ENCODE peak calls at places on chromosomes 16 and 17, in eight cellular contexts. One of them, this sample, is unnamed.

GRCh38 chr17:10713336-10713735 is 15.9 kb downstream of the ADPRM start:
- DNase-seq in NCI-H2171: no peak
- DNase-seq in NCI-H1436: no peak
- DNase-seq in AG09319: no peak
- DNase-seq in NCI-H460: no peak
- DNase-seq in GF-D8: no peak
- DNase-seq in RCC 7860: no peak
- DNase-seq in CD4-positive, alpha-beta T cell: no peak
- DNase-seq in this sample: no peak

GRCh38 chr17:68381076-68381900 is 76.0 kb downstream of the WIPI1 start:
- DNase-seq in CD4-positive, alpha-beta T cell: no peak
- DNase-seq in NCI-H460: peak
- DNase-seq in AG09319: peak
- DNase-seq in GF-D8: no peak
- DNase-seq in NCI-H2171: no peak
- DNase-seq in NCI-H1436: no peak
- DNase-seq in RCC 7860: peak
- DNase-seq in this sample: peak

GRCh38 chr16:81473066-81473488 is 28.5 kb downstream of the CMIP start:
- DNase-seq in AG09319: no peak
- DNase-seq in NCI-H1436: no peak
- DNase-seq in GF-D8: no peak
- DNase-seq in CD4-positive, alpha-beta T cell: no peak
- DNase-seq in NCI-H2171: no peak
- DNase-seq in NCI-H460: no peak
- DNase-seq in RCC 7860: no peak
- DNase-seq in this sample: no peak

GRCh38 chr17:40598021-40598927 is 33.0 kb upstream of the CCR7 start:
- DNase-seq in GF-D8: no peak
- DNase-seq in CD4-positive, alpha-beta T cell: no peak
- DNase-seq in NCI-H2171: no peak
- DNase-seq in RCC 7860: no peak
- DNase-seq in AG09319: no peak
- DNase-seq in NCI-H460: no peak
- DNase-seq in NCI-H1436: no peak
- DNase-seq in this sample: peak

GRCh38 chr17:45255358-45255757 is 6.5 kb downstream of the SPATA32 start:
- DNase-seq in CD4-positive, alpha-beta T cell: no peak
- DNase-seq in NCI-H2171: no peak
- DNase-seq in AG09319: no peak
- DNase-seq in NCI-H460: no peak
- DNase-seq in GF-D8: no peak
- DNase-seq in NCI-H1436: no peak
- DNase-seq in RCC 7860: no peak
- DNase-seq in this sample: no peak

GRCh38 chr17:38864636-38865398 is 5.0 kb upstream of the LASP1 start:
- DNase-seq in CD4-positive, alpha-beta T cell: no peak
- DNase-seq in NCI-H1436: no peak
- DNase-seq in NCI-H2171: no peak
- DNase-seq in RCC 7860: peak
- DNase-seq in GF-D8: no peak
- DNase-seq in NCI-H460: peak
- DNase-seq in AG09319: no peak
- DNase-seq in this sample: no peak

GRCh38 chr16:67248401-67249177 is at the start of gene SLC9A5:
- DNase-seq in RCC 7860: no peak
- DNase-seq in NCI-H1436: peak
- DNase-seq in CD4-positive, alpha-beta T cell: no peak
- DNase-seq in AG09319: no peak
- DNase-seq in GF-D8: no peak
- DNase-seq in NCI-H460: no peak
- DNase-seq in NCI-H2171: no peak
- DNase-seq in this sample: peak

GRCh38 chr16:66961065-66961744 is at the start of gene CES3:
- DNase-seq in CD4-positive, alpha-beta T cell: peak
- DNase-seq in GF-D8: peak
- DNase-seq in RCC 7860: peak
- DNase-seq in NCI-H2171: no peak
- DNase-seq in NCI-H1436: peak
- DNase-seq in NCI-H460: peak
- DNase-seq in AG09319: peak
- DNase-seq in this sample: peak

GRCh38 chr17:82520041-82520910 is 744 bp downstream of the FOXK2 start:
- DNase-seq in NCI-H460: no peak
- DNase-seq in GF-D8: peak
- DNase-seq in CD4-positive, alpha-beta T cell: no peak
- DNase-seq in NCI-H2171: no peak
- DNase-seq in AG09319: no peak
- DNase-seq in RCC 7860: no peak
- DNase-seq in NCI-H1436: no peak
- DNase-seq in this sample: peak

GRCh38 chr16:54326266-54326662 is 39.7 kb upstream of the IRX3 start:
- DNase-seq in NCI-H460: no peak
- DNase-seq in CD4-positive, alpha-beta T cell: no peak
- DNase-seq in NCI-H2171: no peak
- DNase-seq in GF-D8: no peak
- DNase-seq in NCI-H1436: no peak
- DNase-seq in RCC 7860: peak
- DNase-seq in AG09319: no peak
- DNase-seq in this sample: no peak

GRCh38 chr16:19014456-19014855 is 30.7 kb downstream of the TMC7 start:
- DNase-seq in CD4-positive, alpha-beta T cell: no peak
- DNase-seq in AG09319: no peak
- DNase-seq in NCI-H2171: no peak
- DNase-seq in NCI-H1436: no peak
- DNase-seq in RCC 7860: no peak
- DNase-seq in NCI-H460: peak
- DNase-seq in GF-D8: no peak
- DNase-seq in this sample: no peak

GRCh38 chr17:47621293-47622178 is 28.2 kb upstream of the KPNB1 start:
- DNase-seq in NCI-H2171: no peak
- DNase-seq in NCI-H460: peak
- DNase-seq in RCC 7860: peak
- DNase-seq in AG09319: peak
- DNase-seq in CD4-positive, alpha-beta T cell: no peak
- DNase-seq in GF-D8: no peak
- DNase-seq in NCI-H1436: no peak
- DNase-seq in this sample: no peak

GRCh38 chr17:16150251-16150859 is 65.0 kb downstream of the NCOR1 start:
- DNase-seq in NCI-H460: peak
- DNase-seq in AG09319: no peak
- DNase-seq in CD4-positive, alpha-beta T cell: no peak
- DNase-seq in RCC 7860: no peak
- DNase-seq in NCI-H2171: no peak
- DNase-seq in GF-D8: no peak
- DNase-seq in NCI-H1436: no peak
- DNase-seq in this sample: no peak

GRCh38 chr17:58083491-58084316 is 485 bp downstream of the DYNLL2 start:
- DNase-seq in GF-D8: no peak
- DNase-seq in RCC 7860: peak
- DNase-seq in NCI-H1436: peak
- DNase-seq in NCI-H460: peak
- DNase-seq in AG09319: no peak
- DNase-seq in CD4-positive, alpha-beta T cell: peak
- DNase-seq in NCI-H2171: peak
- DNase-seq in this sample: peak

GRCh38 chr17:67518881-67519280 is 141.8 kb downstream of the PITPNC1 start:
- DNase-seq in CD4-positive, alpha-beta T cell: no peak
- DNase-seq in AG09319: peak
- DNase-seq in GF-D8: no peak
- DNase-seq in NCI-H1436: no peak
- DNase-seq in RCC 7860: no peak
- DNase-seq in NCI-H2171: no peak
- DNase-seq in NCI-H460: no peak
- DNase-seq in this sample: no peak

GRCh38 chr17:40450175-40450574 is 6.9 kb downstream of the IGFBP4 start:
- DNase-seq in GF-D8: no peak
- DNase-seq in NCI-H1436: no peak
- DNase-seq in RCC 7860: no peak
- DNase-seq in NCI-H460: peak
- DNase-seq in NCI-H2171: no peak
- DNase-seq in CD4-positive, alpha-beta T cell: peak
- DNase-seq in AG09319: no peak
- DNase-seq in this sample: peak

GRCh38 chr16:10896723-10897122 is 19.7 kb downstream of the CIITA start:
- DNase-seq in GF-D8: no peak
- DNase-seq in NCI-H460: no peak
- DNase-seq in AG09319: no peak
- DNase-seq in CD4-positive, alpha-beta T cell: no peak
- DNase-seq in NCI-H1436: no peak
- DNase-seq in RCC 7860: no peak
- DNase-seq in NCI-H2171: no peak
- DNase-seq in this sample: no peak

GRCh38 chr17:82358467-82359350 is at the start of gene TEX19:
- DNase-seq in RCC 7860: no peak
- DNase-seq in GF-D8: peak
- DNase-seq in CD4-positive, alpha-beta T cell: no peak
- DNase-seq in NCI-H1436: peak
- DNase-seq in NCI-H460: no peak
- DNase-seq in AG09319: no peak
- DNase-seq in NCI-H2171: peak
- DNase-seq in this sample: peak

GRCh38 chr17:82782657-82783207 is 30.9 kb downstream of the TBCD start:
- DNase-seq in GF-D8: peak
- DNase-seq in NCI-H460: no peak
- DNase-seq in NCI-H2171: no peak
- DNase-seq in AG09319: no peak
- DNase-seq in RCC 7860: no peak
- DNase-seq in CD4-positive, alpha-beta T cell: no peak
- DNase-seq in NCI-H1436: no peak
- DNase-seq in this sample: no peak

GRCh38 chr16:16064874-16065384 is 115.5 kb downstream of the ABCC1 start:
- DNase-seq in GF-D8: no peak
- DNase-seq in NCI-H1436: no peak
- DNase-seq in AG09319: no peak
- DNase-seq in NCI-H2171: no peak
- DNase-seq in RCC 7860: no peak
- DNase-seq in NCI-H460: no peak
- DNase-seq in CD4-positive, alpha-beta T cell: no peak
- DNase-seq in this sample: no peak

GRCh38 chr17:76123749-76124581 is 17.1 kb downstream of the FOXJ1 start:
- DNase-seq in NCI-H1436: no peak
- DNase-seq in GF-D8: no peak
- DNase-seq in NCI-H460: no peak
- DNase-seq in CD4-positive, alpha-beta T cell: no peak
- DNase-seq in RCC 7860: no peak
- DNase-seq in AG09319: no peak
- DNase-seq in NCI-H2171: no peak
- DNase-seq in this sample: peak

GRCh38 chr17:28402224-28402630 is 3.8 kb downstream of the SLC46A1 start:
- DNase-seq in NCI-H1436: no peak
- DNase-seq in NCI-H460: no peak
- DNase-seq in CD4-positive, alpha-beta T cell: no peak
- DNase-seq in GF-D8: no peak
- DNase-seq in AG09319: no peak
- DNase-seq in NCI-H2171: no peak
- DNase-seq in RCC 7860: no peak
- DNase-seq in this sample: no peak

GRCh38 chr17:66713533-66714042 is 121.3 kb upstream of the CACNG5 start:
- DNase-seq in NCI-H460: no peak
- DNase-seq in CD4-positive, alpha-beta T cell: no peak
- DNase-seq in NCI-H1436: no peak
- DNase-seq in GF-D8: no peak
- DNase-seq in AG09319: no peak
- DNase-seq in NCI-H2171: no peak
- DNase-seq in RCC 7860: peak
- DNase-seq in this sample: peak

GRCh38 chr17:31269597-31269996 is 27.4 kb downstream of the OMG start:
- DNase-seq in NCI-H460: no peak
- DNase-seq in GF-D8: no peak
- DNase-seq in NCI-H2171: no peak
- DNase-seq in CD4-positive, alpha-beta T cell: no peak
- DNase-seq in NCI-H1436: no peak
- DNase-seq in RCC 7860: peak
- DNase-seq in AG09319: peak
- DNase-seq in this sample: no peak

GRCh38 chr16:27259710-27260109 is 8.9 kb downstream of the NSMCE1 start:
- DNase-seq in AG09319: no peak
- DNase-seq in NCI-H460: no peak
- DNase-seq in NCI-H2171: no peak
- DNase-seq in CD4-positive, alpha-beta T cell: no peak
- DNase-seq in NCI-H1436: no peak
- DNase-seq in RCC 7860: no peak
- DNase-seq in GF-D8: no peak
- DNase-seq in this sample: no peak

GRCh38 chr17:17469996-17470395 is 6.8 kb upstream of the MED9 start:
- DNase-seq in AG09319: no peak
- DNase-seq in GF-D8: no peak
- DNase-seq in NCI-H1436: no peak
- DNase-seq in CD4-positive, alpha-beta T cell: no peak
- DNase-seq in NCI-H2171: peak
- DNase-seq in NCI-H460: no peak
- DNase-seq in RCC 7860: no peak
- DNase-seq in this sample: no peak

GRCh38 chr16:53085539-53086450 is 31.0 kb downstream of the CHD9 start:
- DNase-seq in GF-D8: no peak
- DNase-seq in NCI-H460: no peak
- DNase-seq in NCI-H1436: no peak
- DNase-seq in AG09319: no peak
- DNase-seq in CD4-positive, alpha-beta T cell: no peak
- DNase-seq in NCI-H2171: peak
- DNase-seq in RCC 7860: no peak
- DNase-seq in this sample: no peak

GRCh38 chr16:89376812-89377445 is 113.4 kb downstream of the ANKRD11 start:
- DNase-seq in CD4-positive, alpha-beta T cell: no peak
- DNase-seq in AG09319: no peak
- DNase-seq in NCI-H2171: no peak
- DNase-seq in RCC 7860: no peak
- DNase-seq in GF-D8: no peak
- DNase-seq in NCI-H1436: no peak
- DNase-seq in NCI-H460: no peak
- DNase-seq in this sample: no peak

GRCh38 chr16:70789231-70789926 is 11.6 kb downstream of the VAC14 start:
- DNase-seq in RCC 7860: no peak
- DNase-seq in NCI-H460: no peak
- DNase-seq in AG09319: peak
- DNase-seq in CD4-positive, alpha-beta T cell: no peak
- DNase-seq in NCI-H1436: no peak
- DNase-seq in NCI-H2171: no peak
- DNase-seq in GF-D8: no peak
- DNase-seq in this sample: no peak

GRCh38 chr17:72399608-72400487 is 279.0 kb downstream of the SOX9 start:
- DNase-seq in NCI-H2171: no peak
- DNase-seq in RCC 7860: no peak
- DNase-seq in AG09319: no peak
- DNase-seq in GF-D8: no peak
- DNase-seq in NCI-H460: no peak
- DNase-seq in CD4-positive, alpha-beta T cell: no peak
- DNase-seq in NCI-H1436: no peak
- DNase-seq in this sample: no peak

GRCh38 chr17:34465756-34466155 is 102.7 kb upstream of the CCL1 start:
- DNase-seq in NCI-H1436: no peak
- DNase-seq in RCC 7860: no peak
- DNase-seq in AG09319: no peak
- DNase-seq in NCI-H460: no peak
- DNase-seq in GF-D8: no peak
- DNase-seq in CD4-positive, alpha-beta T cell: no peak
- DNase-seq in NCI-H2171: no peak
- DNase-seq in this sample: no peak

GRCh38 chr17:82917656-82918345 is 78.0 kb upstream of the ZNF750 start:
- DNase-seq in NCI-H460: no peak
- DNase-seq in RCC 7860: no peak
- DNase-seq in CD4-positive, alpha-beta T cell: peak
- DNase-seq in NCI-H1436: no peak
- DNase-seq in AG09319: no peak
- DNase-seq in GF-D8: no peak
- DNase-seq in NCI-H2171: no peak
- DNase-seq in this sample: no peak

GRCh38 chr17:12047977-12048376 is 27.3 kb downstream of the MAP2K4 start:
- DNase-seq in NCI-H460: no peak
- DNase-seq in AG09319: no peak
- DNase-seq in GF-D8: no peak
- DNase-seq in NCI-H2171: no peak
- DNase-seq in RCC 7860: peak
- DNase-seq in CD4-positive, alpha-beta T cell: no peak
- DNase-seq in NCI-H1436: no peak
- DNase-seq in this sample: no peak

GRCh38 chr17:8161289-8162231 is 1.2 kb downstream of the VAMP2 start:
- DNase-seq in GF-D8: no peak
- DNase-seq in CD4-positive, alpha-beta T cell: no peak
- DNase-seq in NCI-H1436: no peak
- DNase-seq in AG09319: no peak
- DNase-seq in NCI-H2171: no peak
- DNase-seq in RCC 7860: no peak
- DNase-seq in NCI-H460: no peak
- DNase-seq in this sample: no peak

This sample was measured in GM12865.